ENCODE peak calls at places on chromosomes 11 and 22, in seven cellular contexts. Q is NCI-H774, G is fibroblast of lung, A is NCI-H2081, W is activated T-cell treated with anti-CD3 and anti-CD28 coated beads for 1 hour, L is B cell, F is choroid plexus epithelial cell. K is an unnamed sample.

GRCh38 chr22:48943567-48944432 is 883.9 kb downstream of the BRD1 start:
- DNase-seq in G (no peak), W (no peak), F (no peak), A (peak; percentile 8), L (no peak), Q (peak; percentile 12), K (no peak)

GRCh38 chr11:12318791-12319733 is 58.3 kb upstream of the PARVA start:
- DNase-seq in F (peak; percentile 21), L (no peak), G (peak; percentile 82), Q (peak; percentile 91), A (peak; percentile 94), W (no peak), K (no peak)

GRCh38 chr11:66048525-66049313 is at the start of gene GAL3ST3:
- DNase-seq in F (no peak), G (no peak), W (no peak), L (no peak), Q (no peak), A (no peak), K (no peak)

GRCh38 chr11:129530154-129530895 is 154.7 kb downstream of the BARX2 start:
- DNase-seq in L (no peak), G (no peak), A (no peak), W (no peak), Q (no peak), F (no peak), K (no peak)

GRCh38 chr11:61700221-61700620 is 20.0 kb downstream of the DAGLA start:
- DNase-seq in A (peak; percentile 34), L (no peak), Q (peak; percentile 76), W (no peak), G (peak; percentile 64), F (peak; percentile 76), K (no peak)

GRCh38 chr22:36086629-36087254 is 58.1 kb upstream of the RBFOX2 start:
- DNase-seq in L (no peak), G (no peak), F (no peak), W (no peak), A (no peak), Q (no peak), K (no peak)

GRCh38 chr11:82494988-82495432 is 238.7 kb downstream of the FAM181B start:
- DNase-seq in Q (no peak), W (no peak), G (no peak), A (peak; percentile 4), F (no peak), L (no peak), K (no peak)

GRCh38 chr22:24053481-24054226 is 42.5 kb downstream of the CABIN1 start:
- DNase-seq in G (no peak), F (peak; percentile 26), Q (no peak), W (no peak), A (no peak), L (peak; percentile 47), K (no peak)

GRCh38 chr22:30439836-30440235 is 14.3 kb downstream of the MTFP1 start:
- DNase-seq in A (no peak), L (no peak), G (no peak), Q (no peak), W (no peak), F (no peak), K (no peak)

GRCh38 chr11:44774131-44774530 is 47.4 kb downstream of the TSPAN18 start:
- DNase-seq in Q (no peak), L (no peak), F (no peak), G (no peak), A (no peak), W (no peak), K (no peak)

K was measured in naive thymus-derived CD8-positive, alpha-beta T cell.